ENCODE peak calls at places on chromosome 17, in seven cellular contexts. One of them, this sample, is unnamed. For H3K27me3, the result is how much of the 10 kb centered on the place peaks cover.

GRCh38 chr17:48576479-48577309 is 1.5 kb downstream of the HOXB4 start:
- DNase-seq in HAP-1: no peak
- DNase-seq in thyroid gland: peak
- DNase-seq in PC-3: peak
- DNase-seq in psoas muscle: peak
- DNase-seq in GM06990: no peak
- DNase-seq in heart left ventricle: no peak
- DNase-seq in this sample: no peak

GRCh38 chr17:31598388-31598760 is 206.9 kb downstream of the RAB11FIP4 start:
- DNase-seq in psoas muscle: no peak
- DNase-seq in heart left ventricle: no peak
- DNase-seq in PC-3: no peak
- DNase-seq in GM06990: no peak
- DNase-seq in HAP-1: no peak
- DNase-seq in thyroid gland: no peak
- DNase-seq in this sample: no peak

GRCh38 chr17:17081304-17081940 is 39.2 kb downstream of the MPRIP start:
- DNase-seq in thyroid gland: no peak
- DNase-seq in psoas muscle: no peak
- DNase-seq in GM06990: no peak
- DNase-seq in PC-3: no peak
- DNase-seq in HAP-1: no peak
- DNase-seq in heart left ventricle: peak
- DNase-seq in this sample: no peak

GRCh38 chr17:30969989-30970680 is 704 bp upstream of the RNF135 start:
- DNase-seq in thyroid gland: peak
- DNase-seq in GM06990: no peak
- DNase-seq in PC-3: peak
- DNase-seq in psoas muscle: no peak
- DNase-seq in HAP-1: peak
- DNase-seq in heart left ventricle: no peak
- DNase-seq in this sample: peak

GRCh38 chr17:50266384-50267073 is 7.7 kb upstream of the TMEM92 start:
- DNase-seq in GM06990: no peak
- DNase-seq in PC-3: peak
- DNase-seq in heart left ventricle: peak
- DNase-seq in HAP-1: no peak
- DNase-seq in thyroid gland: no peak
- DNase-seq in psoas muscle: peak
- DNase-seq in this sample: peak

GRCh38 chr17:72004476-72005331 is 116.1 kb upstream of the SOX9 start:
- DNase-seq in psoas muscle: no peak
- DNase-seq in HAP-1: no peak
- DNase-seq in GM06990: peak
- DNase-seq in heart left ventricle: no peak
- DNase-seq in PC-3: no peak
- DNase-seq in thyroid gland: no peak
- DNase-seq in this sample: no peak

GRCh38 chr17:75832164-75832651 is 12.0 kb downstream of the UNC13D start:
- DNase-seq in psoas muscle: peak
- DNase-seq in PC-3: peak
- DNase-seq in HAP-1: no peak
- DNase-seq in heart left ventricle: no peak
- DNase-seq in thyroid gland: no peak
- DNase-seq in GM06990: no peak
- DNase-seq in this sample: peak

GRCh38 chr17:65030618-65031017 is 25.9 kb downstream of the GNA13 start:
- DNase-seq in GM06990: no peak
- DNase-seq in psoas muscle: no peak
- DNase-seq in PC-3: no peak
- DNase-seq in heart left ventricle: no peak
- DNase-seq in HAP-1: no peak
- DNase-seq in thyroid gland: no peak
- DNase-seq in this sample: no peak

GRCh38 chr17:17812211-17813054 is 24.4 kb downstream of the SREBF1 start:
- DNase-seq in thyroid gland: peak
- DNase-seq in GM06990: peak
- DNase-seq in psoas muscle: peak
- DNase-seq in PC-3: peak
- DNase-seq in heart left ventricle: peak
- DNase-seq in HAP-1: peak
- DNase-seq in this sample: peak

GRCh38 chr17:7717756-7718350 is 309 bp downstream of the DNAH2 start:
- DNase-seq in HAP-1: no peak
- DNase-seq in psoas muscle: no peak
- DNase-seq in PC-3: no peak
- DNase-seq in thyroid gland: no peak
- DNase-seq in GM06990: no peak
- DNase-seq in heart left ventricle: no peak
- DNase-seq in this sample: peak

GRCh38 chr17:75854111-75854748 is 905 bp downstream of the WBP2 start:
- DNase-seq in GM06990: no peak
- DNase-seq in thyroid gland: peak
- DNase-seq in heart left ventricle: no peak
- DNase-seq in psoas muscle: no peak
- DNase-seq in PC-3: peak
- DNase-seq in HAP-1: no peak
- DNase-seq in this sample: peak

GRCh38 chr17:70820276-70820675 is 650.9 kb downstream of the KCNJ2 start:
- DNase-seq in thyroid gland: no peak
- DNase-seq in HAP-1: no peak
- DNase-seq in GM06990: no peak
- DNase-seq in PC-3: peak
- DNase-seq in psoas muscle: no peak
- DNase-seq in heart left ventricle: no peak
- DNase-seq in this sample: no peak

GRCh38 chr17:6704472-6705052 is 8.6 kb downstream of the SLC13A5 start:
- DNase-seq in psoas muscle: no peak
- DNase-seq in PC-3: no peak
- DNase-seq in GM06990: no peak
- DNase-seq in thyroid gland: no peak
- DNase-seq in heart left ventricle: no peak
- DNase-seq in HAP-1: no peak
- DNase-seq in this sample: no peak

GRCh38 chr17:600576-601301 is 113.9 kb downstream of the VPS53 start:
- DNase-seq in heart left ventricle: no peak
- DNase-seq in thyroid gland: no peak
- DNase-seq in PC-3: no peak
- DNase-seq in psoas muscle: no peak
- DNase-seq in GM06990: no peak
- DNase-seq in HAP-1: no peak
- DNase-seq in this sample: no peak

GRCh38 chr17:36812762-36813161 is 124.5 kb upstream of the LHX1 start:
- DNase-seq in GM06990: no peak
- DNase-seq in thyroid gland: no peak
- DNase-seq in PC-3: no peak
- DNase-seq in HAP-1: no peak
- DNase-seq in heart left ventricle: no peak
- DNase-seq in psoas muscle: no peak
- DNase-seq in this sample: no peak

GRCh38 chr17:75524971-75525805 is at the start of gene LLGL2:
- DNase-seq in heart left ventricle: peak
- DNase-seq in HAP-1: peak
- DNase-seq in psoas muscle: peak
- DNase-seq in PC-3: peak
- DNase-seq in GM06990: peak
- DNase-seq in thyroid gland: peak
- DNase-seq in this sample: peak

GRCh38 chr17:41511716-41512115 is 6.3 kb upstream of the KRT13 start:
- DNase-seq in GM06990: no peak
- DNase-seq in thyroid gland: no peak
- DNase-seq in HAP-1: no peak
- DNase-seq in psoas muscle: no peak
- DNase-seq in heart left ventricle: no peak
- DNase-seq in PC-3: no peak
- DNase-seq in this sample: no peak

GRCh38 chr17:19940722-19941464 is 36.7 kb downstream of the AKAP10 start:
- DNase-seq in thyroid gland: no peak
- DNase-seq in PC-3: peak
- DNase-seq in GM06990: no peak
- DNase-seq in heart left ventricle: no peak
- DNase-seq in psoas muscle: no peak
- DNase-seq in HAP-1: no peak
- DNase-seq in this sample: no peak

DNA sequence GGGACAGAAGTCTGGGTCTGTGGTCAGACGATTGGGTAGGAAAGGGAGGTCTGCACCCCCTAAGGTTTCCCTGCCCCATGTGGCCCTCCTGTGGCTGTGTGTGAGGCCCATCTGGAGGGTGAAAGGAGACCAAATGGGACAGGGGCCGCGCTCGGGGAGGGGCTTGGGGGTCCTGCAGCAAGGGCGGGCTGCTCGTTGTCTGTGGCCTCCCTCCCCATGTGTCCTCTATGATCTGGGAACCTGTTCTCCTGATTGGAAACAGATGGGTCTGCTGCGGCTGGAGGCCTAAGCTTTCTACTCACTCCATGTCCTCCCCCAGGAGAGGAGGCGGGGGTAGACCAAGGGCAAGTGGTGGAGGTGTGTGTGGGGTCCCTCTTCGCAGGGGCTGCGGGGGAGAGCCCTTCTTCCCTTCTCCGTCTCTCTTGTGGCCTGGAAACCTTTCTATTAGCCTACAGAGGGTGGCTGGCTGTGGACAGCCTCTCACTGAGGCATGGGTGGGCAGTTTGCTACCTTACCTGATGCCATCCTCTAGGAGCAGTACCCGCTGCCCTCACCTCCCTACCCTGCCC is 18.6 kb downstream of the IGFBP4 start:
- DNase-seq in heart left ventricle: no peak
- DNase-seq in GM06990: no peak
- DNase-seq in thyroid gland: no peak
- DNase-seq in HAP-1: no peak
- DNase-seq in PC-3: peak
- DNase-seq in psoas muscle: no peak
- DNase-seq in this sample: no peak
- H3K27me3 ChIP-seq in heart left ventricle: under half
- H3K27me3 ChIP-seq in GM06990: under half
- H3K27me3 ChIP-seq in thyroid gland: under half
- H3K27me3 ChIP-seq in HAP-1: under half
- H3K27me3 ChIP-seq in PC-3: under half
- H3K27me3 ChIP-seq in psoas muscle: under half
- H3K27me3 ChIP-seq in this sample: under half

DNA sequence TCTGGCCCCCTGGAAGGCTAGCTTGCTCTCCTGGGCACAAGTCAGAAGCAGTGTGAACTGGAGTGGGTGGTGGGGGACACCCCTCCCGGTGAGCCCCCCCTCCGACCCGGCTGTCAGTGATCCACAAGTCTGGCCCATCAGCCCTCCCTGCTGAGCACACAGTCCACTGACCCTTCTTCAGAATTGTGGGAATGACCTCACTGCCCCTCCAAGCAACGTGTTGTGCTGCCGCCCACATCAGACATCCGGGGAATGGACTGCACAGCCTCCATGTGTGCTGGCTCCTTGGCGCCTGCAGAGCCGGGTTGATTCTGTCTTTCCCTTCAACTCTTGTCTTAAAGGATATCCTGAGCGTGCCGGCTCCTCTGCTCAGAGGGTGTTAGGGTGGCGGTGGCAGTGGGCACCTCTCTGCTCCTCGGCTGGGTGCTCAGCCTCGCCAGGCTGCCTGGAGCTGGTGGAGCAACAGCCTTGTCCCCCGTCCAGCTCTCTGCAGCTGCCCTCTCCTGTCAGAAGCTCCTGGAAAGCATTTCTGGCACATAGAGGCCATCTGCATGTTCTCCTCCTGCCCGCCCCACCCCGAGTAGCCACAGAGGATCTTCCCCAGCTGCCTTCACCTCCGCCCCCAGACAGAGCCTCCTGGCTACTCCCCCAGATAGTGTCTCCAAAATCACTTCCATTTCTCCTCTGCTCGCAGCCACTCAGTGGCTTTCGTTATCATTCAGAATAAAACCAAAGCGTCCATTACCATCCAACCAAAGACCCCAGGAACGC is 19.8 kb downstream of the NPTX1 start:
- DNase-seq in thyroid gland: no peak
- DNase-seq in PC-3: no peak
- DNase-seq in heart left ventricle: peak
- DNase-seq in HAP-1: no peak
- DNase-seq in psoas muscle: peak
- DNase-seq in GM06990: no peak
- DNase-seq in this sample: no peak
- H3K27me3 ChIP-seq in thyroid gland: under half
- H3K27me3 ChIP-seq in PC-3: under half
- H3K27me3 ChIP-seq in heart left ventricle: under half
- H3K27me3 ChIP-seq in HAP-1: under half
- H3K27me3 ChIP-seq in psoas muscle: under half
- H3K27me3 ChIP-seq in GM06990: under half
- H3K27me3 ChIP-seq in this sample: under half

GRCh38 chr17:66978514-66979061 is 14.1 kb downstream of the CACNG4 start:
- DNase-seq in thyroid gland: no peak
- DNase-seq in PC-3: no peak
- DNase-seq in heart left ventricle: peak
- DNase-seq in HAP-1: no peak
- DNase-seq in GM06990: no peak
- DNase-seq in psoas muscle: peak
- DNase-seq in this sample: no peak
- H3K27me3 ChIP-seq in thyroid gland: under half
- H3K27me3 ChIP-seq in PC-3: under half
- H3K27me3 ChIP-seq in heart left ventricle: under half
- H3K27me3 ChIP-seq in HAP-1: under half
- H3K27me3 ChIP-seq in GM06990: under half
- H3K27me3 ChIP-seq in psoas muscle: under half
- H3K27me3 ChIP-seq in this sample: under half

GRCh38 chr17:43545383-43545632 is 832 bp downstream of the ETV4 start:
- DNase-seq in thyroid gland: peak
- DNase-seq in HAP-1: no peak
- DNase-seq in psoas muscle: peak
- DNase-seq in PC-3: no peak
- DNase-seq in heart left ventricle: no peak
- DNase-seq in GM06990: no peak
- DNase-seq in this sample: peak
- H3K27me3 ChIP-seq in thyroid gland: under half
- H3K27me3 ChIP-seq in HAP-1: under half
- H3K27me3 ChIP-seq in psoas muscle: under half
- H3K27me3 ChIP-seq in PC-3: under half
- H3K27me3 ChIP-seq in heart left ventricle: under half
- H3K27me3 ChIP-seq in GM06990: under half
- H3K27me3 ChIP-seq in this sample: under half

DNA sequence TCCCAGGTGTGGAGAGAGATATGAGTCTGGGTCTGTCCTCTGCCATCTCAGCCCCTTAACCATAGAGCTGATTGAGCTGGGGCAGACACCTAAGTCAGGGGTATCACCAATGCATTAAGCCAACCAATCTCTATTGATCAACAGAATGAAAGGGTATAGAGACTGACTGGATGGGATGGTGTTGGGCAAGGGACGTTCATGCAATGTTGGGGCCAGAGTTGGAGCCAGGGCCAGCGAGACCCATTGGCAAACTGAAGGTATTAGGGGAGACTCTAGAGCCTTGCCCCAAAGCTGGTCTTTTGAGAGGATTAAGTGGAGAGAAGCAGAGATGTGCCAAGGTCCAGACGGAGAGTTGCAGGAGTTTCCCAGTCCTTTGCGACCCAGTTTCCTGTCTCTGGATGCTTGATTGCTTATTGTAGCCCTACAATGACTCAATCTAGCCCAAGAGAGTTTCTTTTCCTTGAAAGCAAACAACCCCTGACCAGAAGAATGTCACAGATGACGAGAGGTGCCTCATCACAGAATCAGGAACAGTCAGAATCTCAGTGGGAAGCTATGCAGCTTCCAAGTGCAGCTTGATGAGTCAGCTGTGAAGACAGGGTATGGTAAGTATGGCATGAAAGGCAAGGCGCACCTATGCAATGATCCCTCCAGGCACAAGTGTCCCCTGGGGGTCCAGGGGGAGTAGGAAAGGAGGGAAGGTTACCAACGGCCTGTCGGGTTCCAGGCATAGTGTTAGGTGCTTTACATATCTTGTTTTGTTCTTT is 137.2 kb downstream of the UTP18 start:
- DNase-seq in heart left ventricle: no peak
- DNase-seq in HAP-1: no peak
- DNase-seq in psoas muscle: no peak
- DNase-seq in thyroid gland: no peak
- DNase-seq in PC-3: peak
- DNase-seq in GM06990: no peak
- DNase-seq in this sample: no peak
- H3K27me3 ChIP-seq in heart left ventricle: under half
- H3K27me3 ChIP-seq in HAP-1: under half
- H3K27me3 ChIP-seq in psoas muscle: under half
- H3K27me3 ChIP-seq in thyroid gland: under half
- H3K27me3 ChIP-seq in PC-3: half or more
- H3K27me3 ChIP-seq in GM06990: under half
- H3K27me3 ChIP-seq in this sample: under half

This sample was measured in body of pancreas.